ENCODE peak calls at places on chromosomes 13 and 19, in seven cellular contexts. B, J, Y, R, T, C and S are unnamed samples.

GRCh38 chr19:38632476-38633213 is 13.7 kb downstream of the EIF3K start:
- DNase-seq in J (no peak), R (no peak), T (no peak), Y (no peak), B (no peak), C (no peak), S (no peak)

GRCh38 chr13:38366954-38367645 is 17.4 kb downstream of the UFM1 start:
- DNase-seq in J (no peak), T (no peak), B (no peak), Y (no peak), R (no peak), C (no peak), S (peak)

GRCh38 chr19:3440082-3440481 is 40.2 kb downstream of the SMIM24 start:
- DNase-seq in C (peak), J (no peak), T (peak), Y (peak), R (peak), B (no peak), S (peak)

GRCh38 chr19:46718157-46718933 is 1.4 kb upstream of the PRKD2 start:
- DNase-seq in C (no peak), B (no peak), T (no peak), J (no peak), R (peak), Y (peak), S (peak)

GRCh38 chr19:6373813-6374108 is 1.2 kb downstream of the ALKBH7 start:
- DNase-seq in B (no peak), C (no peak), J (no peak), R (no peak), T (no peak), Y (no peak), S (peak)

GRCh38 chr19:44657211-44657921 is 13.7 kb downstream of the PVR start:
- DNase-seq in T (peak), J (peak), C (peak), B (no peak), R (peak), Y (peak), S (peak)

GRCh38 chr13:65330691-65331090 is 1899.4 kb downstream of the PCDH9 start:
- DNase-seq in R (no peak), B (no peak), J (no peak), C (no peak), Y (no peak), T (no peak), S (no peak)

GRCh38 chr19:3375221-3376088 is 9.1 kb downstream of the NFIC start:
- DNase-seq in R (no peak), J (peak), Y (no peak), C (no peak), T (no peak), B (peak), S (no peak)

GRCh38 chr13:55361141-55361540 is 1779.6 kb upstream of the PRR20A start:
- DNase-seq in C (no peak), T (peak), R (no peak), B (no peak), J (no peak), Y (no peak), S (no peak)

GRCh38 chr19:56177564-56178243 is 1.9 kb downstream of the GALP start:
- DNase-seq in C (no peak), B (no peak), R (no peak), T (no peak), Y (no peak), J (no peak), S (no peak)

GRCh38 chr13:48770372-48770771 is 116.6 kb downstream of the CYSLTR2 start:
- DNase-seq in Y (no peak), C (no peak), J (no peak), R (no peak), T (no peak), B (no peak), S (no peak)

GRCh38 chr13:104318121-104318520 is 1251.9 kb upstream of the SLC10A2 start:
- DNase-seq in R (no peak), B (no peak), J (no peak), C (no peak), T (no peak), Y (no peak), S (no peak)

GRCh38 chr19:812049-812816 is 9.5 kb downstream of the PLPPR3 start:
- DNase-seq in T (no peak), R (no peak), C (no peak), J (no peak), Y (no peak), B (no peak), S (peak)

GRCh38 chr13:52845766-52846566 is 2.5 kb downstream of the PCDH8 start:
- DNase-seq in C (peak), B (no peak), R (peak), J (no peak), Y (peak), T (peak), S (peak)

GRCh38 chr13:25330541-25330940 is 29.1 kb downstream of the NUP58 start:
- DNase-seq in T (no peak), B (no peak), R (no peak), C (no peak), J (no peak), Y (no peak), S (no peak)

GRCh38 chr13:43140985-43141384 is 117.6 kb downstream of the DNAJC15 start:
- DNase-seq in J (no peak), C (no peak), T (no peak), B (no peak), Y (no peak), R (no peak), S (no peak)

GRCh38 chr13:18628428-18628827 is 553.2 kb downstream of the TUBA3C start:
- DNase-seq in T (no peak), R (no peak), B (no peak), C (no peak), Y (no peak), J (no peak), S (no peak)